ENCODE peak calls at places on chromosomes 13 and 19, in eight cellular contexts. One of them, this sample, is unnamed.

GRCh38 chr13:98575876-98576214 is 1.1 kb downstream of the STK24 start:
- DNase-seq in naive thymus-derived CD4-positive, alpha-beta T cell: no peak
- DNase-seq in body of pancreas: no peak
- DNase-seq in HS-5: no peak
- DNase-seq in endothelial cell: no peak
- DNase-seq in adipocyte: no peak
- DNase-seq in NCI-H510A treated with DMSO at 0.1 percent for 48 hours: no peak
- DNase-seq in ascending aorta: no peak
- DNase-seq in this sample: no peak

GRCh38 chr13:41428155-41428554 is 29.2 kb upstream of the RGCC start:
- DNase-seq in naive thymus-derived CD4-positive, alpha-beta T cell: peak; percentile 14
- DNase-seq in body of pancreas: no peak
- DNase-seq in HS-5: no peak
- DNase-seq in endothelial cell: peak; percentile 16
- DNase-seq in adipocyte: peak; percentile 9
- DNase-seq in NCI-H510A treated with DMSO at 0.1 percent for 48 hours: no peak
- DNase-seq in ascending aorta: no peak
- DNase-seq in this sample: no peak

GRCh38 chr19:34220472-34221063 is 33.8 kb upstream of the GARRE1 start:
- DNase-seq in naive thymus-derived CD4-positive, alpha-beta T cell: peak; percentile 48
- DNase-seq in body of pancreas: peak; percentile 77
- DNase-seq in HS-5: no peak
- DNase-seq in endothelial cell: peak; percentile 66
- DNase-seq in adipocyte: peak; percentile 89
- DNase-seq in NCI-H510A treated with DMSO at 0.1 percent for 48 hours: peak; percentile 65
- DNase-seq in ascending aorta: peak; percentile 82
- DNase-seq in this sample: peak; percentile 69

GRCh38 chr13:108902557-108903155 is 273.2 kb downstream of the MYO16 start:
- DNase-seq in naive thymus-derived CD4-positive, alpha-beta T cell: no peak
- DNase-seq in body of pancreas: no peak
- DNase-seq in HS-5: no peak
- DNase-seq in endothelial cell: no peak
- DNase-seq in adipocyte: peak; percentile 78
- DNase-seq in NCI-H510A treated with DMSO at 0.1 percent for 48 hours: no peak
- DNase-seq in ascending aorta: no peak
- DNase-seq in this sample: no peak

GRCh38 chr13:51599444-51600176 is 15.3 kb downstream of the WDFY2 start:
- DNase-seq in naive thymus-derived CD4-positive, alpha-beta T cell: no peak
- DNase-seq in body of pancreas: no peak
- DNase-seq in HS-5: no peak
- DNase-seq in endothelial cell: no peak
- DNase-seq in adipocyte: no peak
- DNase-seq in NCI-H510A treated with DMSO at 0.1 percent for 48 hours: no peak
- DNase-seq in ascending aorta: no peak
- DNase-seq in this sample: no peak

GRCh38 chr19:12052571-12053169 is at the start of gene ZNF878:
- DNase-seq in naive thymus-derived CD4-positive, alpha-beta T cell: no peak
- DNase-seq in body of pancreas: peak; percentile 98
- DNase-seq in HS-5: peak; percentile 75
- DNase-seq in endothelial cell: no peak
- DNase-seq in adipocyte: peak; percentile 94
- DNase-seq in NCI-H510A treated with DMSO at 0.1 percent for 48 hours: peak; percentile 94
- DNase-seq in ascending aorta: peak; percentile 93
- DNase-seq in this sample: peak; percentile 99

GRCh38 chr19:51507640-51508058 is 6.0 kb upstream of the SIGLEC12 start:
- DNase-seq in naive thymus-derived CD4-positive, alpha-beta T cell: no peak
- DNase-seq in body of pancreas: no peak
- DNase-seq in HS-5: no peak
- DNase-seq in endothelial cell: no peak
- DNase-seq in adipocyte: no peak
- DNase-seq in NCI-H510A treated with DMSO at 0.1 percent for 48 hours: no peak
- DNase-seq in ascending aorta: no peak
- DNase-seq in this sample: no peak

GRCh38 chr13:113927661-113928581 is 46.0 kb downstream of the C13orf46 start:
- DNase-seq in naive thymus-derived CD4-positive, alpha-beta T cell: no peak
- DNase-seq in body of pancreas: no peak
- DNase-seq in HS-5: peak; percentile 69
- DNase-seq in endothelial cell: no peak
- DNase-seq in adipocyte: peak; percentile 98
- DNase-seq in NCI-H510A treated with DMSO at 0.1 percent for 48 hours: no peak
- DNase-seq in ascending aorta: peak; percentile 66
- DNase-seq in this sample: peak; percentile 3

GRCh38 chr19:8512115-8512967 is 1.6 kb downstream of the ZNF414 start:
- DNase-seq in naive thymus-derived CD4-positive, alpha-beta T cell: no peak
- DNase-seq in body of pancreas: no peak
- DNase-seq in HS-5: no peak
- DNase-seq in endothelial cell: no peak
- DNase-seq in adipocyte: peak; percentile 51
- DNase-seq in NCI-H510A treated with DMSO at 0.1 percent for 48 hours: no peak
- DNase-seq in ascending aorta: no peak
- DNase-seq in this sample: no peak

GRCh38 chr13:39484506-39485313 is 118.3 kb downstream of the LHFPL6 start:
- DNase-seq in naive thymus-derived CD4-positive, alpha-beta T cell: no peak
- DNase-seq in body of pancreas: no peak
- DNase-seq in HS-5: peak; percentile 14
- DNase-seq in endothelial cell: no peak
- DNase-seq in adipocyte: no peak
- DNase-seq in NCI-H510A treated with DMSO at 0.1 percent for 48 hours: no peak
- DNase-seq in ascending aorta: no peak
- DNase-seq in this sample: no peak

GRCh38 chr13:50339291-50339690 is 324.0 kb downstream of the KCNRG start:
- DNase-seq in naive thymus-derived CD4-positive, alpha-beta T cell: no peak
- DNase-seq in body of pancreas: no peak
- DNase-seq in HS-5: no peak
- DNase-seq in endothelial cell: no peak
- DNase-seq in adipocyte: no peak
- DNase-seq in NCI-H510A treated with DMSO at 0.1 percent for 48 hours: no peak
- DNase-seq in ascending aorta: no peak
- DNase-seq in this sample: no peak

GRCh38 chr19:44113138-44113783 is at the start of gene ZNF225:
- DNase-seq in naive thymus-derived CD4-positive, alpha-beta T cell: peak; percentile 52
- DNase-seq in body of pancreas: peak; percentile 97
- DNase-seq in HS-5: peak; percentile 95
- DNase-seq in endothelial cell: peak; percentile 88
- DNase-seq in adipocyte: peak; percentile 99
- DNase-seq in NCI-H510A treated with DMSO at 0.1 percent for 48 hours: peak; percentile 95
- DNase-seq in ascending aorta: peak; percentile 99
- DNase-seq in this sample: peak; percentile 94

GRCh38 chr19:28694812-28695211 is 518.1 kb downstream of the UQCRFS1 start:
- DNase-seq in naive thymus-derived CD4-positive, alpha-beta T cell: no peak
- DNase-seq in body of pancreas: no peak
- DNase-seq in HS-5: no peak
- DNase-seq in endothelial cell: no peak
- DNase-seq in adipocyte: no peak
- DNase-seq in NCI-H510A treated with DMSO at 0.1 percent for 48 hours: no peak
- DNase-seq in ascending aorta: no peak
- DNase-seq in this sample: no peak

This sample was measured in WERI-Rb-1.